ENCODE peak calls at places on chromosomes 3 and 15, in four cellular contexts. W, B, Z and D are unnamed samples.

GRCh38 chr15:70036585-70037343 is 61.0 kb downstream of the TLE3 start:
- DNase-seq in W (peak; percentile 88), Z (no peak), B (no peak), D (no peak)

GRCh38 chr15:31513178-31513577 is 186.5 kb downstream of the KLF13 start:
- DNase-seq in W (no peak), B (no peak), Z (no peak), D (no peak)

GRCh38 chr15:39270976-39271375 is 309.9 kb upstream of the THBS1 start:
- DNase-seq in Z (no peak), B (no peak), W (no peak), D (no peak)

GRCh38 chr15:52765779-52766178 is 24.4 kb downstream of the ONECUT1 start:
- DNase-seq in Z (no peak), B (peak; percentile 33), W (no peak), D (no peak)

GRCh38 chr15:71493526-71493925 is 316.8 kb upstream of the NR2E3 start:
- DNase-seq in Z (no peak), W (no peak), B (no peak), D (no peak)

GRCh38 chr3:192281207-192281880 is 446.0 kb downstream of the FGF12 start:
- DNase-seq in Z (no peak), B (no peak), W (no peak), D (no peak)

GRCh38 chr3:124986153-124987143 is 51.9 kb upstream of the MUC13 start:
- DNase-seq in Z (peak; percentile 11), W (no peak), B (no peak), D (peak; percentile 34)

GRCh38 chr3:53375019-53375418 is 27.7 kb upstream of the DCP1A start:
- DNase-seq in B (peak; percentile 69), Z (peak; percentile 77), W (no peak), D (peak; percentile 87)

GRCh38 chr15:38819343-38819858 is 254.8 kb upstream of the RASGRP1 start:
- DNase-seq in Z (no peak), W (no peak), B (no peak), D (no peak)

GRCh38 chr3:191397771-191398170 is 63.2 kb upstream of the PYDC2 start:
- DNase-seq in Z (no peak), W (no peak), B (no peak), D (no peak)

GRCh38 chr3:195867631-195868335 is 40.6 kb downstream of the TNK2 start:
- DNase-seq in Z (no peak), B (no peak), W (no peak), D (no peak)

GRCh38 chr15:84955089-84955848 is 26.4 kb upstream of the PDE8A start:
- DNase-seq in Z (peak; percentile 87), B (peak; percentile 71), W (no peak), D (peak; percentile 70)

GRCh38 chr3:87145553-87145952 is 81.6 kb upstream of the CHMP2B start:
- DNase-seq in Z (peak; percentile 34), W (no peak), B (peak; percentile 14), D (peak; percentile 75)

GRCh38 chr3:69294014-69294771 is 91.7 kb downstream of the FRMD4B start:
- DNase-seq in B (no peak), Z (no peak), W (no peak), D (no peak)

GRCh38 chr15:81492303-81492702 is 118.3 kb upstream of the TMC3 start:
- DNase-seq in B (no peak), W (no peak), Z (no peak), D (no peak)

GRCh38 chr3:141011511-141012262 is 39.5 kb upstream of the SPSB4 start:
- DNase-seq in B (peak; percentile 45), Z (peak; percentile 80), W (no peak), D (peak; percentile 95)

GRCh38 chr15:63923993-63924950 is 90.5 kb upstream of the HERC1 start:
- DNase-seq in W (no peak), B (no peak), Z (no peak), D (no peak)

GRCh38 chr3:55322649-55323048 is 164.5 kb downstream of the WNT5A start:
- DNase-seq in W (no peak), Z (no peak), B (no peak), D (no peak)

GRCh38 chr3:136703429-136703828 is 48.7 kb downstream of the STAG1 start:
- DNase-seq in Z (peak; percentile 17), B (no peak), W (no peak), D (no peak)

GRCh38 chr3:151765685-151766084 is 32.0 kb downstream of the AADACL2 start:
- DNase-seq in Z (no peak), W (no peak), B (no peak), D (no peak)

GRCh38 chr3:113634782-113635474 is 61.5 kb downstream of the USF3 start:
- DNase-seq in B (no peak), W (no peak), Z (no peak), D (no peak)

GRCh38 chr15:77985031-77985930 is 92.2 kb downstream of the TBC1D2B start:
- DNase-seq in Z (no peak), B (no peak), W (no peak), D (no peak)

GRCh38 chr3:124082343-124082742 is 90.4 kb upstream of the ROPN1 start:
- DNase-seq in Z (no peak), B (no peak), W (no peak), D (no peak)

GRCh38 chr3:162743091-162743490 is 1246.5 kb downstream of the OTOL1 start:
- DNase-seq in B (no peak), W (no peak), Z (no peak), D (no peak)

GRCh38 chr15:48121849-48122248 is 1.1 kb downstream of the SLC24A5 start:
- DNase-seq in W (no peak), B (no peak), Z (no peak), D (no peak)

GRCh38 chr15:49895337-49896223 is 223.5 kb downstream of the ATP8B4 start:
- DNase-seq in Z (no peak), W (no peak), B (no peak), D (no peak)

GRCh38 chr15:68389936-68390790 is 41.8 kb downstream of the ITGA11 start:
- DNase-seq in Z (no peak), W (peak; percentile 37), B (no peak), D (peak; percentile 5)

GRCh38 chr3:189529468-189529867 is 101.7 kb upstream of the TP63 start:
- DNase-seq in W (no peak), Z (no peak), B (no peak), D (no peak)

GRCh38 chr3:141021261-141021660 is 29.9 kb upstream of the SPSB4 start:
- DNase-seq in B (no peak), W (no peak), Z (no peak), D (no peak)

GRCh38 chr3:81013360-81013759 is 748.1 kb downstream of the GBE1 start:
- DNase-seq in Z (no peak), W (no peak), B (no peak), D (no peak)

GRCh38 chr15:81666828-81667227 is 292.8 kb upstream of the TMC3 start:
- DNase-seq in B (no peak), W (peak; percentile 16), Z (no peak), D (no peak)

GRCh38 chr3:10888523-10889081 is 72.6 kb downstream of the SLC6A11 start:
- DNase-seq in Z (no peak), W (no peak), B (no peak), D (no peak)

GRCh38 chr3:138202945-138203701 is 16.0 kb downstream of the ARMC8 start:
- DNase-seq in B (no peak), Z (no peak), W (no peak), D (no peak)

GRCh38 chr15:64985382-64986033 is 4.2 kb downstream of the SPG21 start:
- DNase-seq in B (peak; percentile 64), W (no peak), Z (no peak), D (no peak)

DNA sequence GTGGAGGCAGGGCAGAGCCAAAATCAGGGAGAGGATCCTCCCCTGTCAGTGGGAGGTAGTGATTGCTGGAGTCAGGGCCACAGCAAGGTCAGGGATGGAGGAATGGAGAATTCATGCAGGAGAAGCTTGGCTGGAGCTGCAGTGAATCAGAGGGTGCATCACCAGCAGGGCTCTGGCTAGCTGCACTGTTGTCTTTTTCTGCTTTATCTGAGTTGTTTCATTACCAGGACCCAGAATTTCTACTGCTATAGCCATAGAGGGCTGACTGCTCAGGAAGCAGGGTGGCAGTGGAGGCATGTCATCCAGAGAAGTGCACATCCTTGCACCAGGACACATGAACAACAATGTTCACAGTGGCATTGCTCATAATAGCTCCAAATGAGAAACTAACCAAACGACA is 113.5 kb upstream of the GALNT15 start:
- DNase-seq in W (no peak), Z (no peak), B (no peak), D (no peak)
- TF ChIP-seq ATF2 in W (no peak), Z (no peak), B (no peak), D (no peak)

GRCh38 chr3:30553641-30554316 is 52.6 kb upstream of the TGFBR2 start:
- DNase-seq in W (no peak), B (no peak), Z (no peak), D (no peak)
- TF ChIP-seq CBFB in W (no peak), B (no peak), Z (no peak), D (no peak)

GRCh38 chr15:43488790-43489585 is 4.0 kb downstream of the TP53BP1 start:
- DNase-seq in Z (no peak), B (no peak), W (no peak), D (no peak)

GRCh38 chr15:43483306-43484128 is 9.4 kb downstream of the TP53BP1 start:
- DNase-seq in W (no peak), Z (peak; percentile 35), B (no peak), D (no peak)

GRCh38 chr15:43487271-43487895 is 5.6 kb downstream of the TP53BP1 start:
- DNase-seq in Z (no peak), W (no peak), B (no peak), D (no peak)

DNA sequence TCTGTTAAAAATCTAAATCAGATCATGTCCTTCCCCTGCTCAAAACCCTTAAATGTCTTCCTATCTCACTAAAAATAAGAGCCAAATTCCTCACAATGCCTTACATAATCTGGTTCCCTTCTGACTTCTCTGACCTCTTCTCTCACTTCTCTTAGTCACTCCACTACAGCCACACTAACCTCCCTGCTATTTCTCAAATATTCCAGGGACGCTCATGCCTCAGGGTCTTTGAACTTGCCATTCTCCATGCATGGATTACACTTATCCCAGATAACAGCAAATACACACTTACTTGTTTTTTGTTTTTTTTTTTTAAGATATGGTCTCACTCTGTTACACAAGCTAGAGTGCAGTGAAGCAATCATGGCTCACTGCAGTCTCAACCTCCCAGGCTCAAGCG is 8.5 kb downstream of the TP53BP1 start:
- DNase-seq in W (no peak), B (no peak), Z (no peak), D (no peak)
- TF ChIP-seq ATF2 in W (no peak), B (no peak), Z (no peak), D (no peak)

DNA sequence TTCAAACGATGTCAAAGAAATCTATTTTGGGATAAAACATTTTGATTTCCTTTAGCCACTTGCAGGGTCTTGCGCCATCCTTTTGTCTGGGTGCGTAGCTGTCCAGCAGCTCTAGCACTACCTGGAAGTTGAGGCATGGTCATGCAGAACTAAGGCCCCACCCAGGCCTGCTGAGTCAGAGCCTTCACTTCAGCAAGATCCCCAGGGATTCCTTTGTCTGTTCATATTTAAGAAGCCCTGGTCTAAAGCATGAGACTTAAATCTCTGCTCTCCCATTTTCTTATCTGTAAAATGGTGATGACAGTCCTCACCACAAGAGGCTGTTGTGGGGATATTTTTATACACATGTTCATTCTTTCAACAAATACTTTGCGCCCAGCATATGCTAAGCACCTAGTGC is 99.0 kb upstream of the CTDSPL start:
- DNase-seq in B (no peak), W (no peak), Z (peak; percentile 8), D (no peak)
- TF ChIP-seq CBFB in B (no peak), W (no peak), Z (no peak), D (no peak)

DNA sequence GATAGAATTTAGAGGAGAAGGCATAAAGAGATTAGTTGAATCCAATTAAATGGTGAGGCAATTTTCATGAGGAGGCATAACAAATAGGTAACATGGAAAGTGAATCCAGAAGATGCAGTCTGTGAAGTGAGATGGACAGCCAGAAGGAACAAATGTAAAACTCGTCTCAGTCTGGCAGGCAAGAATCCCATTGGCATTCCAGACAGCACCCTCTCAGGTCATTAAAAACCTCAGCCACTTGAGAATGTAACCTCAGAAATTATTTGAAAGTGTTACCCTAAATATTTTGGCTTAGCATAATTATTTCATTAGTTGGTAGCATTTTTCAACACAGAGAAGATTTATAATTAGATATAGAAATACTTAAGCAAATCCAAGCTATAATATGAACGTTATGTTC is 342.3 kb downstream of the LRRC3B start:
- DNase-seq in B (no peak), W (no peak), Z (no peak), D (no peak)
- TF ChIP-seq ATF2 in B (no peak), W (no peak), Z (no peak), D (no peak)